ENCODE peak calls at places on chromosomes 12 and 14, in nine cellular contexts. F is ovary, V is tibial nerve, Z is PC-3, T is AG04450, S is mesenchymal stem cell, M is OCI-LY7, E is lung, J is iPS DF 6.9. B is an unnamed sample.

GRCh38 chr14:63383776-63384367 is 65.1 kb upstream of the GPHB5 start:
- DNase-seq in F (no peak), V (no peak), Z (no peak), T (no peak), S (no peak), M (peak; percentile 15), E (no peak), J (no peak), B (no peak)

GRCh38 chr14:49946320-49947141 is 53.6 kb downstream of the ARF6 start:
- DNase-seq in F (no peak), V (no peak), Z (peak; percentile 93), T (no peak), S (peak; percentile 69), M (peak; percentile 30), E (no peak), J (no peak), B (no peak)

GRCh38 chr12:115840159-115840558 is 437.3 kb downstream of the MED13L start:
- DNase-seq in F (no peak), V (no peak), Z (peak; percentile 73), T (no peak), S (no peak), M (no peak), E (no peak), J (no peak), B (no peak)

GRCh38 chr12:42450248-42450647 is 124.3 kb downstream of the PPHLN1 start:
- DNase-seq in F (no peak), V (no peak), Z (peak; percentile 4), T (no peak), S (no peak), M (no peak), E (no peak), J (no peak), B (no peak)

GRCh38 chr14:100653409-100653808 is 66.2 kb upstream of the BEGAIN start:
- DNase-seq in F (no peak), V (no peak), Z (no peak), T (no peak), S (no peak), M (peak; percentile 12), E (no peak), J (no peak), B (no peak)

GRCh38 chr14:73958591-73958990 is 8.5 kb downstream of the COQ6 start:
- DNase-seq in F (no peak), V (no peak), Z (no peak), T (no peak), S (no peak), M (no peak), E (no peak), J (no peak), B (no peak)

GRCh38 chr12:104702565-104703139 is 245.9 kb downstream of the CHST11 start:
- DNase-seq in F (peak; percentile 64), V (peak; percentile 64), Z (no peak), T (no peak), S (no peak), M (no peak), E (no peak), J (no peak), B (no peak)

GRCh38 chr12:113825705-113826104 is 140.4 kb downstream of the RBM19 start:
- DNase-seq in F (no peak), V (no peak), Z (no peak), T (no peak), S (no peak), M (no peak), E (no peak), J (no peak), B (no peak)

GRCh38 chr14:55416866-55417265 is 5.2 kb upstream of the ATG14 start:
- DNase-seq in F (no peak), V (no peak), Z (peak; percentile 82), T (no peak), S (peak; percentile 18), M (peak; percentile 24), E (no peak), J (no peak), B (no peak)

GRCh38 chr12:29346764-29347421 is 34.1 kb downstream of the ERGIC2 start:
- DNase-seq in F (no peak), V (no peak), Z (no peak), T (no peak), S (peak; percentile 42), M (no peak), E (no peak), J (no peak), B (no peak)

GRCh38 chr14:99064262-99064954 is 207.6 kb downstream of the BCL11B start:
- DNase-seq in F (no peak), V (no peak), Z (no peak), T (no peak), S (no peak), M (no peak), E (no peak), J (no peak), B (no peak)

GRCh38 chr12:116244001-116244400 is 33.5 kb downstream of the MED13L start:
- DNase-seq in F (no peak), V (no peak), Z (peak; percentile 29), T (peak; percentile 63), S (peak; percentile 81), M (no peak), E (no peak), J (no peak), B (no peak)

GRCh38 chr12:53065975-53066593 is 13.1 kb downstream of the SPRYD3 start:
- DNase-seq in F (peak; percentile 90), V (peak; percentile 90), Z (peak; percentile 81), T (no peak), S (peak; percentile 83), M (peak; percentile 63), E (peak; percentile 79), J (no peak), B (peak; percentile 61)
- H3K4me3 ChIP-seq in F (no peak overlapping the region), V (peak overlapping the region; percentile 42), Z (no peak overlapping the region), T (no peak overlapping the region), S (peak overlapping the region; percentile 15), M (no peak overlapping the region), E (no peak overlapping the region), J (no peak overlapping the region), B (no peak overlapping the region)

DNA sequence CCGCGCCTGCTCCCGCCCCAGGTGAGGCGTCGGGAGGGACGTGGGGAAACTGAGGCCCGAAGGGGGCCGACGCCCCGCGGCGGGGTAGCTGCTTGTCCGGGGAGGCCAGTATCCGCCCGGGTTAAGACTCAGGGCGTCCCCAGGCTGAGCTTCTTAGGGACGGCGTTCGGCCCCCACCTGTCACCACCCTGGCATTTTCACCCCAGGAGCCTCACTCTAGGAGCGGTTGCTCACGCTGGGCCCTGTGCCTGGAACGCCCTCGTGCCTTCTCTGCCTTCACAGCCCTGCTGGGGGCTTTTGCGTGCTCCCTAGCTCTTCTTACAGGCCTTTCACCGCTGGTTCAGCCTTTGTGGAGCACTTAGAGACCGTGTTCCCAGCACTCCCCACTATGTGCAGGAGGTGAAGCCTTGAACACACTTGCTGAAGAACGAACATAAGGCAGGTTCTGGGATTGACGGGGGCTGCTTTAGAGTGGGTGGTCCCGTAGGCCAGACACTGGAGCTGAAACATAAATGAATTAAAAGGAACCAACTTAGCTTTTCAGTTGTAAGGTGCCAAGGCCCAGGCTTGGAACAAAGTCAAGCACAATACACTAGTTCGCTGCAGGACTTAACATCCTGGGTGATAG is 601 bp downstream of the ZNF839 start:
- DNase-seq in F (peak; percentile 73), V (peak; percentile 24), Z (peak; percentile 32), T (no peak), S (peak; percentile 73), M (peak; percentile 57), E (no peak), J (no peak), B (no peak)
- H3K27ac ChIP-seq in F (peak overlapping the region; percentile 95), V (peak overlapping the region; percentile 91), Z (peak overlapping the region; percentile 68), T (peak overlapping the region; percentile 73), S (no peak overlapping the region), M (peak overlapping the region; percentile 70), E (peak overlapping the region; percentile 97), J (no peak overlapping the region), B (peak overlapping the region; percentile 97)

DNA sequence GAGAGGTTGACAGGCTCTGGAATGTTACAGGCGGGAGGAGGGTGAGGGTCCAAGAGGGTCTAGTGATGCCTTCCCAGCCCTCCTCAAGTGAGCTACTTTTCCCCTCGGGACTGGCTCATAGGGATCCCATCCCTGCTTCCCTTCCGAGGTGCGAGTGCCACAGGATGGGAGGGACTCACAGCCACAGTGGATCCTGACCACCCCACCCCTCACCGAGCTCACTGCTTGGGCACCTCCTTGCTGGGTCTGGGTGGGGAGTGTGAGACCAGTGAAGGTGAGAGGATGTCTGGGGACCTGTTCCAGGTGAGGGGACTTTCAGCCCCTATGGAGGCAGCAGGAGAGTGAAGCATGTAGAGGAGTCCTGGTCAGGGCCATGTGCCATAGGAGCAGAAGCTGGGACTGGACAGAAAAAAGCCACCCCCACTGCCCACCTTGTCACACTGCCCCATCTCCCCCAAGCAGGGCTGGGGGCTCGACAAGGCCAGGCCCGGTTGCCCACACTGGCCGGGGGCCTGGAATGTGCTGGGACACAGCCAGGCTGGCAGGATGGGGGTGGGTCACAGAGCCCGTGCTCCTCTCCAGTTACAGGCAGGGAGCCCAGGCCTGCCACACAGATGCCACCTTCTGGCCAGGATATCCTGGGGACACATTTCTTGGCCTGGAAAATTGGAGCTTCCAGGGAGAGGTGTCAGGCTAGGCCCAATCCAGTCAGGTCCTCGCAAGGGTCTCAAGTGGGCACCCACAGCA is 1.7 kb upstream of the TNS2 start:
- DNase-seq in F (peak; percentile 76), V (peak; percentile 31), Z (peak; percentile 62), T (no peak), S (peak; percentile 47), M (no peak), E (peak; percentile 75), J (no peak), B (peak; percentile 72)
- H3K4me3 ChIP-seq in F (peak overlapping the region; percentile 50), V (peak overlapping the region; percentile 89), Z (peak overlapping the region; percentile 54), T (peak overlapping the region; percentile 79), S (no peak overlapping the region), M (peak overlapping the region; percentile 63), E (peak overlapping the region; percentile 44), J (no peak overlapping the region), B (peak overlapping the region; percentile 79)

GRCh38 chr14:61417890-61418455 is 96.6 kb downstream of the PRKCH start:
- DNase-seq in F (no peak), V (no peak), Z (no peak), T (no peak), S (no peak), M (no peak), E (no peak), J (no peak), B (no peak)

GRCh38 chr14:61417141-61417540 is 95.8 kb downstream of the PRKCH start:
- DNase-seq in F (no peak), V (no peak), Z (no peak), T (no peak), S (no peak), M (no peak), E (no peak), J (no peak), B (no peak)

GRCh38 chr14:61419201-61419600 is 97.8 kb downstream of the PRKCH start:
- DNase-seq in F (no peak), V (no peak), Z (no peak), T (no peak), S (no peak), M (no peak), E (no peak), J (no peak), B (no peak)

GRCh38 chr14:61420326-61420725 is 98.9 kb downstream of the PRKCH start:
- DNase-seq in F (no peak), V (no peak), Z (peak; percentile 88), T (no peak), S (no peak), M (no peak), E (no peak), J (no peak), B (no peak)

DNA sequence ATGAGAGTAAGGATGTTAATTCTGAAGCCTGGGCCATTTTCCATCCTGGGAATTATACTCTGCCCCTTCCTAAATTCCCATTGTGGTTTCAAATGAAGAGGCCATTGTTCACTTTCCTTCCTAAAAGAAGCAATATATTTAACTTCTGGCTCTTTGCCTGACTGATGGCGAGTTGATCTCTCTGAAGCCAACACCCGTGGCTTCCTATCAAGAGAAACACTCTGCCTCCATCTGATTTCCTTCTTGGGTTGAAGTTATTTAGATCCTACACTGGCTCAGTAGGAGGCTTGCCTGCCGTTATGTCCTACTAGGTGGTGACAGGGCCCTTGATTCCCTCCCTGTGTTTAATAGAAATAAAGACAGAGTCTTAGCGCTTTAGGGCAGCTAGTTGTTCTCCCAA is 97.4 kb downstream of the PRKCH start:
- DNase-seq in F (no peak), V (no peak), Z (no peak), T (no peak), S (no peak), M (no peak), E (no peak), J (no peak), B (no peak)
- H3K27ac ChIP-seq in F (no peak overlapping the region), V (no peak overlapping the region), Z (no peak overlapping the region), T (no peak overlapping the region), S (no peak overlapping the region), M (no peak overlapping the region), E (no peak overlapping the region), J (no peak overlapping the region), B (no peak overlapping the region)

B was measured in dorsolateral prefrontal cortex.